ENCODE peak calls at places on chromosome 5, in eight cellular contexts. R, W, T, B, X, H, M and U are unnamed samples.

GRCh38 chr5:17713301-17713700 is 79.0 kb downstream of the TAF11L14 start:
- DNase-seq in R (no peak), W (no peak), T (no peak), B (no peak), X (no peak), H (no peak), M (no peak), U (no peak)

GRCh38 chr5:136174021-136174659 is 18.8 kb downstream of the SMIM32 start:
- DNase-seq in R (no peak), W (no peak), T (no peak), B (peak; percentile 64), X (no peak), H (peak; percentile 18), M (peak; percentile 17), U (peak; percentile 60)

GRCh38 chr5:134125195-134126015 is 10.9 kb downstream of the TCF7 start:
- DNase-seq in R (no peak), W (peak; percentile 41), T (peak; percentile 57), B (peak; percentile 96), X (peak; percentile 50), H (no peak), M (no peak), U (no peak)

GRCh38 chr5:141519605-141520288 is 30.9 kb downstream of the PCDHGC5 start:
- DNase-seq in R (no peak), W (no peak), T (no peak), B (peak; percentile 53), X (no peak), H (no peak), M (no peak), U (no peak)

GRCh38 chr5:62143268-62144229 is 162.5 kb upstream of the KIF2A start:
- DNase-seq in R (peak; percentile 20), W (no peak), T (no peak), B (peak; percentile 53), X (no peak), H (peak; percentile 37), M (peak; percentile 25), U (peak; percentile 5)

GRCh38 chr5:60872892-60873291 is 28.8 kb upstream of the ELOVL7 start:
- DNase-seq in R (no peak), W (no peak), T (no peak), B (no peak), X (no peak), H (no peak), M (no peak), U (no peak)

GRCh38 chr5:17088051-17088450 is 129.4 kb upstream of the BASP1 start:
- DNase-seq in R (no peak), W (no peak), T (no peak), B (no peak), X (no peak), H (no peak), M (no peak), U (no peak)

GRCh38 chr5:132592521-132592920 is 35.7 kb downstream of the RAD50 start:
- DNase-seq in R (no peak), W (no peak), T (no peak), B (peak; percentile 32), X (no peak), H (no peak), M (peak; percentile 41), U (no peak)